ENCODE peak calls at places on chromosomes 6 and 20, in seven cellular contexts. M is IMR-90, K is mammary epithelial cell, O is HCT116, A is GM23338, U is neural progenitor cell, W is hepatocyte. G is an unnamed sample. For H3K36me3, the result is how much of the 10 kb centered on the place peaks cover.

GRCh38 chr6:35733633-35734032 is 3.2 kb upstream of the ARMC12 start:
- DNase-seq in M (no peak), K (no peak), O (no peak), A (no peak), U (no peak), W (no peak), G (no peak)

GRCh38 chr6:141551318-141551717 is 581.4 kb upstream of the GJE1 start:
- DNase-seq in M (no peak), K (no peak), O (no peak), A (no peak), U (no peak), W (no peak), G (no peak)

GRCh38 chr6:133591330-133591729 is 297.6 kb upstream of the TCF21 start:
- DNase-seq in M (peak), K (no peak), O (no peak), A (no peak), U (no peak), W (no peak), G (no peak)

GRCh38 chr6:7042654-7043545 is 64.9 kb upstream of the RREB1 start:
- DNase-seq in M (no peak), K (no peak), O (no peak), A (no peak), U (peak), W (peak), G (no peak)

GRCh38 chr6:52365871-52366540 is 4.1 kb downstream of the PAQR8 start:
- DNase-seq in M (peak), K (no peak), O (no peak), A (no peak), U (no peak), W (no peak), G (no peak)

GRCh38 chr6:36061236-36061635 is 33.6 kb downstream of the MAPK14 start:
- DNase-seq in M (no peak), K (no peak), O (no peak), A (no peak), U (no peak), W (no peak), G (no peak)

GRCh38 chr6:14178083-14178445 is 60.5 kb downstream of the CD83 start:
- DNase-seq in M (no peak), K (no peak), O (no peak), A (peak), U (peak), W (no peak), G (no peak)

GRCh38 chr6:3294921-3295871 is 36.4 kb downstream of the PSMG4 start:
- DNase-seq in M (no peak), K (no peak), O (no peak), A (peak), U (peak), W (peak), G (no peak)

GRCh38 chr6:162184465-162184864 is 543.1 kb downstream of the PRKN start:
- DNase-seq in M (no peak), K (no peak), O (no peak), A (no peak), U (no peak), W (no peak), G (no peak)

GRCh38 chr20:25745100-25745499 is 48.4 kb upstream of the ZNF337 start:
- DNase-seq in M (no peak), K (no peak), O (no peak), A (no peak), U (no peak), W (no peak), G (no peak)

GRCh38 chr20:30511322-30512030 is 746.0 kb upstream of the DEFB115 start:
- DNase-seq in M (no peak), K (no peak), O (no peak), A (no peak), U (no peak), W (no peak), G (no peak)

GRCh38 chr20:59678951-59679350 is 74.6 kb downstream of the PHACTR3 start:
- DNase-seq in M (no peak), K (no peak), O (no peak), A (no peak), U (no peak), W (no peak), G (no peak)

GRCh38 chr6:160156842-160157241 is 35.2 kb downstream of the SLC22A1 start:
- DNase-seq in M (peak), K (no peak), O (no peak), A (no peak), U (no peak), W (no peak), G (no peak)

GRCh38 chr6:3301506-3301905 is 42.8 kb downstream of the PSMG4 start:
- DNase-seq in M (no peak), K (no peak), O (no peak), A (no peak), U (no peak), W (no peak), G (no peak)

GRCh38 chr6:37607949-37608348 is 89.7 kb downstream of the MDGA1 start:
- DNase-seq in M (peak), K (no peak), O (no peak), A (peak), U (peak), W (peak), G (no peak)

GRCh38 chr20:18361678-18362077 is 73.4 kb downstream of the ZNF133 start:
- DNase-seq in M (no peak), K (no peak), O (no peak), A (no peak), U (no peak), W (no peak), G (no peak)

GRCh38 chr6:2575191-2575590 is 175.5 kb downstream of the MYLK4 start:
- DNase-seq in M (peak), K (no peak), O (no peak), A (no peak), U (no peak), W (no peak), G (no peak)

GRCh38 chr6:25193147-25193864 is 85.9 kb upstream of the CARMIL1 start:
- DNase-seq in M (peak), K (peak), O (peak), A (no peak), U (no peak), W (peak), G (peak)

GRCh38 chr6:47595785-47596184 is 102.6 kb upstream of the ADGRF4 start:
- DNase-seq in M (no peak), K (no peak), O (no peak), A (no peak), U (no peak), W (no peak), G (no peak)

GRCh38 chr6:47587503-47587902 is 109.9 kb downstream of the CD2AP start:
- DNase-seq in M (peak), K (peak), O (no peak), A (no peak), U (no peak), W (no peak), G (no peak)

GRCh38 chr6:47598367-47598766 is 100.0 kb upstream of the ADGRF4 start:
- DNase-seq in M (no peak), K (no peak), O (no peak), A (no peak), U (no peak), W (no peak), G (no peak)

GRCh38 chr6:47593979-47594378 is 104.4 kb upstream of the ADGRF4 start:
- DNase-seq in M (no peak), K (no peak), O (no peak), A (no peak), U (no peak), W (no peak), G (no peak)

GRCh38 chr6:47592466-47592865 is 105.9 kb upstream of the ADGRF4 start:
- DNase-seq in M (no peak), K (no peak), O (no peak), A (peak), U (no peak), W (no peak), G (no peak)
- H3K36me3 ChIP-seq in M (under half), K (under half), O (under half), A (under half), U (under half), W (under half), G (under half)

DNA sequence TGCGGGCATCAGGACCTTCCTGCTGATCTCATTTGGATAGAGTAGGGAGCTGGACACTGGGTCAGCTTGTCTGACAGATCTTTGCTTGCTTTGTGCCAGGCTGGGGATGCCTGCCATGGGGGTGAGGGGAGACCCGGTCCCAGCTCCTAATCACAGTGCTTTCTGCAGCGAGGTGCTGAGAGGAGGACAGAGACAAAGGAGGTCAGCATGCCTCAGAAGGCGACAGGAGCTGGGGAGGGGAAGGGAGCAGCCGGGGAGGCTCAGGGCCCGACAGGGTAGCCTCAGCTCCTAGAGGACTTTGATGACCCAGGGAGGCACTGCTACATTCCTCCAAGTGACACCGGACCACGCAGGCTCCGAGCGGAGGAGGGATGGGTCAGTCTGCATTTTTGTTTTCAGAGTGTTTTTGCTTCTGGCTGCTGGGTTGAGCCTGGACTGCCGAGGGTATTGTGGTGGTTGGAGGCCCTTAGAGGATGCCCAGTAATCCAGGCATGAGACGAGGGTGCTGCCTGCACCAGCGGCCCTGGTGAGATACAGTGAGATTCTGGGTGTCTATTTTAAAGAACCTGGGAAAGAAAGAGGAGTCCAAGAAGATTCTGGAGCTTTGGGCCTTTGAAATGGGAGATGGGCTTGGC is 7.8 kb downstream of the RBM38 start:
- DNase-seq in M (no peak), K (no peak), O (no peak), A (no peak), U (peak), W (no peak), G (no peak)
- H3K4me3 ChIP-seq in M (no peak), K (no peak), O (no peak), A (no peak), U (no peak), W (no peak), G (no peak)

DNA sequence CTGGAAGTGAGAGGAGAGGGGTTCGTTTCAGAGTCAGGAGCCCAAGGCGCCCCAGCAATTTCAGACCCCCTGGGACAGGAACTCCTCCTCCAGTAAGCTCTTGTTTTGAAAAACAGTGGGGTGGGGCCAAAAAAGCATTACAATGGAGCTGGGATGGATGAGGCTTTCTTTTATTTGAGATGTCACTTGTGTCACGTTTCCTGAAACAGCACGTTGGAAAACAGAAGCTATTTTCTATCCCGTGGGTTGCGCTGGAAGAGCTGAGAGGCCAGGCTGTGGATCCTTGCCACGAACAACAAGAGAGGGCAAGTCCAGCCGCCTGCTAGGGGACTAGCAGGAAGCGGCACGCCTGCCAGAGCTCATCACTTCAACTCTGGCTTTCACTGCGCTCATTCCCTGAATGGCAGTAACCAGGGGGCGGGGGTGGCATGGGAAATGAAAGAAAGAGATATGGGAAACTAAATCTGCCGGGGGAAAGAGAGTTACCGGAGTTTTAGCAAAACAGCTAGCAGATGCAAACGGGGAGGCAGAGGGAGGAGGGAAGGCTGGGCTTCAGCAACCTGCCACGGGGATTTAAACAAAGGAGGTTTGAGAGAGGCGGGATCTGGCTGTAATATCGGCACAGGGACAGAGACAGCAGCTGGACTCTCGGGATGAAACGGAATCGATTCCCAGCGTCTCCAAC is 34.6 kb downstream of the GCNT2 start:
- DNase-seq in M (peak), K (peak), O (no peak), A (peak), U (peak), W (peak), G (no peak)
- H2AFZ ChIP-seq in M (peak), K (peak), O (no peak), A (no peak), U (peak), W (peak), G (peak)

DNA sequence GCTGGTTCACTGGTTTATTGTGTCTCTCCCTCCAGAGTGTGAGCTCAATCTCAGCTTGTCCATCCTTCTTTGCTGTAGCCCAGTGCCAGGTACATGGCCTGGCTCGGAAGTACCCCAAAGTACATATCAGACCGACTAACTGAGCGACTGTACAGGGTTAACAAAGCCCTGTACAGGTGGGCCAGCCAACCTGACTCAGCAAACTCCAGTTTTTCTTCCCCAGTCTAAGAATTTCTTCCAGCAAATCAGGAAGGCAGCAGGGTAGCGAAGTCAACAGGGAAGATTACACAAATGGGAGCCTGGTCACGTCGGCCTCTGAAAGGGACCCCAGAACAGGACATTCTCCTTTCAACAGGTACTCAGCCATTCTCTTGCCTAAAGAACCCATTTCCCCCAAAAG is 31.3 kb downstream of the ZMYND8 start:
- DNase-seq in M (no peak), K (no peak), O (no peak), A (no peak), U (no peak), W (no peak), G (no peak)
- H3K36me3 ChIP-seq in M (under half), K (under half), O (under half), A (under half), U (under half), W (under half), G (under half)

GRCh38 chr20:53943522-53944291 is 126.7 kb downstream of the BCAS1 start:
- DNase-seq in M (peak), K (no peak), O (no peak), A (peak), U (no peak), W (no peak), G (no peak)
- H3K4me3 ChIP-seq in M (peak), K (no peak), O (no peak), A (no peak), U (no peak), W (no peak), G (no peak)

GRCh38 chr20:50540620-50541605 is 30.7 kb downstream of the PTPN1 start:
- DNase-seq in M (peak), K (peak), O (peak), A (peak), U (no peak), W (peak), G (no peak)
- H2AFZ ChIP-seq in M (peak), K (no peak), O (no peak), A (no peak), U (no peak), W (no peak), G (no peak)

GRCh38 chr20:20038586-20038985 is 13.7 kb downstream of the CRNKL1 start:
- DNase-seq in M (no peak), K (no peak), O (no peak), A (no peak), U (no peak), W (no peak), G (no peak)

GRCh38 chr20:20034486-20034885 is 17.3 kb downstream of the NAA20 start:
- DNase-seq in M (no peak), K (no peak), O (no peak), A (no peak), U (no peak), W (no peak), G (no peak)

GRCh38 chr20:20036756-20037155 is 15.5 kb downstream of the CRNKL1 start:
- DNase-seq in M (no peak), K (no peak), O (no peak), A (no peak), U (no peak), W (no peak), G (no peak)

GRCh38 chr20:20037960-20038359 is 14.3 kb downstream of the CRNKL1 start:
- DNase-seq in M (peak), K (no peak), O (no peak), A (peak), U (no peak), W (no peak), G (no peak)
- H3K36me3 ChIP-seq in M (half or more), K (under half), O (half or more), A (under half), U (under half), W (under half), G (under half)

GRCh38 chr6:32940656-32941411 is at the start of gene HLA-DMB:
- DNase-seq in M (peak), K (peak), O (peak), A (peak), U (peak), W (peak), G (no peak)
- H3K4me3 ChIP-seq in M (peak), K (no peak), O (peak), A (peak), U (peak), W (no peak), G (no peak)

GRCh38 chr6:148470606-148471299 is 128.1 kb downstream of the SASH1 start:
- DNase-seq in M (no peak), K (no peak), O (no peak), A (no peak), U (no peak), W (no peak), G (no peak)

GRCh38 chr6:148470141-148470540 is 127.5 kb downstream of the SASH1 start:
- DNase-seq in M (no peak), K (no peak), O (no peak), A (no peak), U (no peak), W (no peak), G (no peak)

GRCh38 chr6:148466158-148466557 is 123.5 kb downstream of the SASH1 start:
- DNase-seq in M (no peak), K (no peak), O (no peak), A (no peak), U (no peak), W (no peak), G (no peak)

GRCh38 chr6:148465654-148466053 is 123.0 kb downstream of the SASH1 start:
- DNase-seq in M (no peak), K (no peak), O (no peak), A (no peak), U (no peak), W (no peak), G (no peak)

GRCh38 chr6:148467926-148468325 is 125.3 kb downstream of the SASH1 start:
- DNase-seq in M (no peak), K (no peak), O (no peak), A (no peak), U (no peak), W (no peak), G (no peak)
- H2AFZ ChIP-seq in M (no peak), K (no peak), O (no peak), A (no peak), U (no peak), W (no peak), G (no peak)

GRCh38 chr6:75415804-75416203 is 77.8 kb downstream of the FILIP1 start:
- DNase-seq in M (no peak), K (no peak), O (no peak), A (peak), U (no peak), W (no peak), G (no peak)

GRCh38 chr6:75414445-75415021 is 79.1 kb downstream of the FILIP1 start:
- DNase-seq in M (no peak), K (no peak), O (no peak), A (no peak), U (no peak), W (no peak), G (no peak)

GRCh38 chr6:75409286-75409685 is 84.3 kb downstream of the FILIP1 start:
- DNase-seq in M (peak), K (no peak), O (no peak), A (no peak), U (no peak), W (no peak), G (no peak)

GRCh38 chr6:75412937-75413662 is 80.5 kb downstream of the FILIP1 start:
- DNase-seq in M (peak), K (no peak), O (no peak), A (no peak), U (no peak), W (no peak), G (no peak)

DNA sequence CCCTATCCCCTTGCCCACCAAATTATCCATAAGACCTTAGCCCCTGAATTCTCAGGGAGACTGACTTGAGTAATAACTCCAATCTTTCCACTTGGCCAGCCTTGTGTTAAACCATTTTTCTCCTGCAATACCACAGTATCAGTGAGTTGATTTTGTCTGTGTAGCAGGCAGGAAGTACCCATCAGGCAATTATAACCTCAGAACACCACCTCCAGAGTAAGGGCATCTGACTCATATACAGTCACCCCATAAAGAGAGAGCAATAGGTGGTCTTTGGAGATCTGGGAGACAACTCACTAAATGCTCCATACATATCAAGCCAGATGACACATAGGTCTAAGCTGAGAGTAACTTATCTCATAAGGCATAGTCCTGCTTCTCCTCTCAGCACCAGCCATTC is 83.7 kb downstream of the FILIP1 start:
- DNase-seq in M (peak), K (no peak), O (no peak), A (no peak), U (no peak), W (no peak), G (no peak)
- H3K36me3 ChIP-seq in M (under half), K (under half), O (under half), A (under half), U (under half), W (under half), G (under half)